ENCODE peak calls at places on chromosomes 3 and 15, in eight cellular contexts. I, R, J, X, C, O, Z and B are unnamed samples. For H3K9me3, the result is how much of the 10 kb centered on the place peaks cover.

GRCh38 chr3:62051506-62051905 is 321.8 kb downstream of the FEZF2 start:
- DNase-seq in R (peak), C (no peak), J (peak), I (no peak), X (peak), O (no peak), Z (peak), B (no peak)

GRCh38 chr3:122929576-122930365 is 97.8 kb downstream of the SEMA5B start:
- DNase-seq in R (no peak), O (no peak), X (no peak), J (no peak), Z (no peak), C (peak), I (no peak), B (no peak)

GRCh38 chr15:68374346-68374745 is 57.6 kb downstream of the ITGA11 start:
- DNase-seq in I (no peak), C (peak), R (no peak), J (peak), X (no peak), Z (no peak), O (no peak), B (no peak)

GRCh38 chr3:10283638-10284037 is 9.1 kb downstream of the GHRL start:
- DNase-seq in Z (no peak), R (no peak), C (no peak), O (no peak), X (no peak), I (peak), J (peak), B (no peak)

GRCh38 chr3:141478139-141478538 is 8.7 kb upstream of the RASA2 start:
- DNase-seq in Z (no peak), X (no peak), R (no peak), I (no peak), O (no peak), C (no peak), J (no peak), B (no peak)

GRCh38 chr15:40878785-40879184 is 4.8 kb upstream of the RHOV start:
- DNase-seq in I (no peak), C (no peak), Z (no peak), R (no peak), X (no peak), J (no peak), O (no peak), B (no peak)

GRCh38 chr15:66881173-66881905 is 179.3 kb downstream of the SMAD6 start:
- DNase-seq in O (no peak), Z (no peak), R (no peak), C (peak), X (no peak), I (no peak), J (no peak), B (no peak)

GRCh38 chr15:101470548-101471239 is 18.8 kb downstream of the PCSK6 start:
- DNase-seq in Z (no peak), C (no peak), O (no peak), X (no peak), R (no peak), I (no peak), J (no peak), B (no peak)

GRCh38 chr3:184419171-184419570 is 39.3 kb downstream of the CHRD start:
- DNase-seq in Z (no peak), O (no peak), X (no peak), C (no peak), I (no peak), J (no peak), R (no peak), B (no peak)

GRCh38 chr3:180624714-180625113 is 22.8 kb downstream of the TTC14 start:
- DNase-seq in C (no peak), R (no peak), I (no peak), Z (no peak), X (no peak), O (no peak), J (no peak), B (no peak)

GRCh38 chr3:114846252-114846651 is 300.8 kb downstream of the ZBTB20 start:
- DNase-seq in O (no peak), X (no peak), C (no peak), Z (no peak), R (no peak), I (no peak), J (no peak), B (no peak)

GRCh38 chr15:80785335-80785734 is 6.2 kb downstream of the CEMIP start:
- DNase-seq in R (no peak), O (no peak), J (no peak), X (no peak), Z (no peak), C (no peak), I (no peak), B (no peak)

GRCh38 chr15:72236381-72237285 is 5.6 kb upstream of the PKM start:
- DNase-seq in Z (no peak), C (no peak), O (no peak), I (no peak), R (no peak), X (no peak), J (no peak), B (no peak)

GRCh38 chr3:127711021-127711420 is 38.3 kb downstream of the ABTB1 start:
- DNase-seq in J (no peak), I (no peak), C (peak), Z (no peak), X (no peak), R (no peak), O (no peak), B (no peak)

GRCh38 chr3:17302774-17303173 is 418.0 kb downstream of the PLCL2 start:
- DNase-seq in O (no peak), X (no peak), C (no peak), Z (no peak), R (no peak), I (no peak), J (no peak), B (no peak)

GRCh38 chr3:156093966-156094365 is 26.4 kb upstream of the KCNAB1 start:
- DNase-seq in I (no peak), O (no peak), Z (no peak), J (no peak), R (no peak), C (no peak), X (no peak), B (no peak)

GRCh38 chr3:36457667-36458066 is 77.4 kb downstream of the STAC start:
- DNase-seq in I (no peak), X (no peak), C (no peak), J (no peak), Z (no peak), O (no peak), R (no peak), B (no peak)

GRCh38 chr15:80309769-80310384 is 57.9 kb upstream of the CTXND1 start:
- DNase-seq in O (no peak), Z (peak), X (peak), J (no peak), R (no peak), C (no peak), I (no peak), B (no peak)

GRCh38 chr15:38536201-38536676 is 28.4 kb downstream of the RASGRP1 start:
- DNase-seq in O (no peak), J (peak), C (peak), Z (no peak), R (no peak), I (no peak), X (no peak), B (no peak)

GRCh38 chr3:48428088-48428862 is 1.6 kb downstream of the PLXNB1 start:
- DNase-seq in C (peak), I (no peak), R (peak), X (no peak), Z (peak), O (no peak), J (peak), B (no peak)

GRCh38 chr3:66822059-66823009 is 175.8 kb upstream of the KBTBD8 start:
- DNase-seq in J (peak), Z (peak), R (peak), C (peak), O (no peak), I (peak), X (peak), B (peak)

GRCh38 chr3:72011495-72011894 is 226.5 kb upstream of the PROK2 start:
- DNase-seq in C (no peak), X (no peak), O (no peak), R (no peak), Z (no peak), J (no peak), I (peak), B (no peak)

GRCh38 chr3:146117406-146118285 is 43.3 kb downstream of the PLOD2 start:
- DNase-seq in R (no peak), I (no peak), J (no peak), C (no peak), O (no peak), X (no peak), Z (peak), B (no peak)

GRCh38 chr3:65485826-65486592 is 552.7 kb downstream of the MAGI1 start:
- DNase-seq in J (no peak), I (no peak), Z (no peak), C (no peak), O (no peak), R (no peak), X (no peak), B (no peak)

GRCh38 chr15:93270937-93271472 is 182.0 kb upstream of the RGMA start:
- DNase-seq in C (no peak), O (no peak), I (no peak), J (no peak), Z (no peak), R (no peak), X (no peak), B (no peak)
- H3K9me3 ChIP-seq in C (under half), O (under half), I (under half), J (under half), Z (under half), R (under half), X (under half), B (under half)

DNA sequence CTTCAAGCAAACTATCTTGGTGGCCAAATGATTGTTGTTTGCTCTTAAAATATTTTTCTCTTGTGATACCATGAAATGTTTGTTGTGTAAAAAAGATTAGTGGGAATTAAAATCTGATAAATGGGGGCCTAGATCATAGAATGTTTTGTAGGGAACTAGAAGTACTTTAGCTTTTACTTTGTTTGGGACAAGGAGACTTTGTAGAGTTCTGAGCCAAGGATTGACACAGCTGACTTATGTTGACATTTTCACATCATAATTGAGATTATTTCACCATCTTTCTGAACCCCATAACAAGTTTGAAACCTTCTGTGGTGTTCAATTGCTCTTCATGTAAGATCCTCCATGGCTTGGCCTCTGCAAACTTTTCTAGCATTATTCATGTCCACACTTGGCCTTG is 235.4 kb downstream of the NLGN1 start:
- DNase-seq in C (no peak), Z (no peak), J (no peak), X (no peak), O (no peak), I (no peak), R (no peak), B (no peak)
- TF ChIP-seq POLR2A in C (no peak), Z (no peak), J (no peak), X (no peak), O (no peak), I (no peak), R (no peak), B (no peak)

GRCh38 chr15:25053000-25053815 is 98.4 kb downstream of the SNRPN start:
- DNase-seq in C (peak), R (no peak), X (no peak), I (peak), O (no peak), Z (no peak), J (peak), B (no peak)
- H3K9me3 ChIP-seq in C (half or more), R (under half), X (half or more), I (half or more), O (under half), Z (half or more), J (half or more), B (under half)

DNA sequence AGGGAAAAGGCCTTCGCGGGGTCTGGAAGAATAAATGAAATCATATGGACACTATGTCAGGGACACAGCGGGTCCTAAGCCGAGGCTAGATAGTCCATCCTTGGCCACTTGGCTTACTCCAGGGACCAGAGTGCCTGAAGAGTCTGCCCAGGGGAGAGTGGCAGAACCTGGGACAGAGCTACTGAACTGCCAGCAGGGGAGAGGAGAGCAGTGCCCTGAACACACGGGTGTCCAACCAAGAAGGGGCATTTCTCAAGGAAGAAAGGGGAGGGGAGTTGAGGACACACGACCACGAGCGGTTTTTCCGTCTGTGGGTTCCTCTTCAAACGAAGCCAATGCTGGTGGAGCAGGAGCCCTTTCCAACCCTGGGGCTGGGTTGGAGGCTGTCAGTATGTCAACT is 1.0 kb downstream of the ACAN start:
- DNase-seq in O (no peak), J (no peak), C (no peak), X (no peak), Z (no peak), I (no peak), R (no peak), B (no peak)
- TF ChIP-seq POLR2A in O (no peak), J (no peak), C (no peak), X (no peak), Z (no peak), I (no peak), R (no peak), B (no peak)